ENCODE peak calls at places on chromosomes 4 and X, in ten cellular contexts. O is activated CD4-positive, alpha-beta T cell treated with anti-CD3 and anti-CD28 coated beads, Interleukin-2, amount 10 ng/mL, durations not matched to agents 7 days and 5 days; U is iPS-NIHi11; H is hypothalamus; Y is aorta; F is activated CD4-positive, CD25-positive, alpha-beta regulatory T cell treated with anti-CD3 and anti-CD28 coated beads, Interleukin-2, amount 50 U/mL, for 72 hours; C is NCI-H1092; Z is A549; V is HCT116; K is glutamatergic neuron. M is an unnamed sample.

GRCh38 chr4:164648151-164648848 is 105.6 kb upstream of the SMIM31 start:
- DNase-seq in O (no peak), U (no peak), H (no peak), Y (no peak), F (no peak), C (no peak), Z (no peak), V (peak), K (no peak), M (no peak)

GRCh38 chr4:77073981-77074865 is 1.6 kb downstream of the CCNI start:
- DNase-seq in O (no peak), U (no peak), H (no peak), Y (no peak), F (no peak), C (no peak), Z (no peak), V (no peak), K (no peak), M (no peak)

GRCh38 chrX:152259150-152259549 is 120.8 kb upstream of the MAGEA10 start:
- DNase-seq in O (no peak), U (no peak), H (no peak), Y (no peak), F (no peak), C (no peak), Z (no peak), V (no peak), K (no peak), M (no peak)

GRCh38 chr4:94576163-94576562 is 124.4 kb downstream of the PDLIM5 start:
- DNase-seq in O (no peak), U (no peak), H (no peak), Y (no peak), F (no peak), C (no peak), Z (no peak), V (no peak), K (no peak), M (no peak)

GRCh38 chr4:106529348-106530033 is 160.9 kb upstream of the GIMD1 start:
- DNase-seq in O (no peak), U (no peak), H (no peak), Y (no peak), F (no peak), C (no peak), Z (no peak), V (peak), K (no peak), M (no peak)

GRCh38 chr4:153530996-153531375 is 64.8 kb downstream of the TMEM131L start:
- DNase-seq in O (no peak), U (no peak), H (no peak), Y (no peak), F (no peak), C (no peak), Z (no peak), V (no peak), K (no peak), M (no peak)

GRCh38 chrX:63635750-63636149 is 149.3 kb downstream of the ARHGEF9 start:
- DNase-seq in O (no peak), U (no peak), H (no peak), Y (peak), F (no peak), C (no peak), Z (no peak), V (no peak), K (no peak), M (no peak)

GRCh38 chrX:30150196-30150895 is 65.0 kb upstream of the MAGEB2 start:
- DNase-seq in O (no peak), U (no peak), H (no peak), Y (no peak), F (no peak), C (no peak), Z (no peak), V (no peak), K (no peak), M (no peak)

GRCh38 chr4:141356936-141357335 is 136.2 kb downstream of the ZNF330 start:
- DNase-seq in O (no peak), U (no peak), H (no peak), Y (no peak), F (no peak), C (no peak), Z (no peak), V (no peak), K (no peak), M (no peak)

GRCh38 chr4:173413043-173413442 is 14.1 kb upstream of the SCRG1 start:
- DNase-seq in O (no peak), U (no peak), H (no peak), Y (no peak), F (no peak), C (no peak), Z (no peak), V (no peak), K (no peak), M (no peak)

GRCh38 chr4:38869511-38869910 is 1.9 kb downstream of the FAM114A1 start:
- DNase-seq in O (no peak), U (no peak), H (no peak), Y (no peak), F (no peak), C (no peak), Z (no peak), V (no peak), K (no peak), M (no peak)

M was measured in endodermal cell.